ENCODE peak calls at places on chromosome 3, in six cellular contexts. One of them, this sample, is unnamed.
A peak's percentile ranks its signal among the peaks of the same experiment; 100 is the strongest.

GRCh38 chr3:167929937-167930336 is 165.8 kb downstream of the GOLIM4 start:
- ATAC-seq in A549: no peak
- ATAC-seq in upper lobe of left lung: no peak
- ATAC-seq in K562: no peak
- ATAC-seq in GM12878: peak; percentile 29
- ATAC-seq in HepG2: peak; percentile 89
- ATAC-seq in this sample: no peak

GRCh38 chr3:48679416-48680380 is 6.0 kb downstream of the NCKIPSD start:
- ATAC-seq in K562: no peak
- ATAC-seq in GM12878: peak; percentile 86
- ATAC-seq in HepG2: no peak
- ATAC-seq in A549: peak; percentile 31
- ATAC-seq in upper lobe of left lung: no peak
- ATAC-seq in this sample: no peak

GRCh38 chr3:67699877-67700276 is 45.5 kb upstream of the SUCLG2 start:
- ATAC-seq in GM12878: no peak
- ATAC-seq in K562: no peak
- ATAC-seq in upper lobe of left lung: no peak
- ATAC-seq in A549: no peak
- ATAC-seq in HepG2: no peak
- ATAC-seq in this sample: no peak

GRCh38 chr3:186670148-186670547 is 4.3 kb downstream of the HRG start:
- ATAC-seq in A549: no peak
- ATAC-seq in K562: no peak
- ATAC-seq in HepG2: no peak
- ATAC-seq in GM12878: no peak
- ATAC-seq in upper lobe of left lung: no peak
- ATAC-seq in this sample: no peak

GRCh38 chr3:191051037-191051436 is 148.0 kb upstream of the OSTN start:
- ATAC-seq in GM12878: peak; percentile 76
- ATAC-seq in upper lobe of left lung: peak; percentile 52
- ATAC-seq in K562: no peak
- ATAC-seq in A549: peak; percentile 47
- ATAC-seq in HepG2: peak; percentile 55
- ATAC-seq in this sample: no peak

GRCh38 chr3:195040094-195040493 is 230.9 kb downstream of the XXYLT1 start:
- ATAC-seq in upper lobe of left lung: peak; percentile 64
- ATAC-seq in A549: no peak
- ATAC-seq in K562: no peak
- ATAC-seq in GM12878: peak; percentile 53
- ATAC-seq in HepG2: no peak
- ATAC-seq in this sample: no peak

GRCh38 chr3:130849111-130849552 is 44.8 kb upstream of the ATP2C1 start:
- ATAC-seq in GM12878: peak; percentile 14
- ATAC-seq in HepG2: no peak
- ATAC-seq in K562: peak; percentile 19
- ATAC-seq in A549: no peak
- ATAC-seq in upper lobe of left lung: peak; percentile 18
- ATAC-seq in this sample: no peak

GRCh38 chr3:194135806-194136518 is at the start of gene HES1:
- ATAC-seq in HepG2: peak; percentile 45
- ATAC-seq in K562: peak; percentile 65
- ATAC-seq in A549: peak; percentile 51
- ATAC-seq in upper lobe of left lung: peak; percentile 78
- ATAC-seq in GM12878: peak; percentile 43
- ATAC-seq in this sample: peak; percentile 75

GRCh38 chr3:107880702-107881101 is 210.1 kb downstream of the CD47 start:
- ATAC-seq in upper lobe of left lung: no peak
- ATAC-seq in GM12878: no peak
- ATAC-seq in K562: no peak
- ATAC-seq in A549: no peak
- ATAC-seq in HepG2: no peak
- ATAC-seq in this sample: no peak

DNA sequence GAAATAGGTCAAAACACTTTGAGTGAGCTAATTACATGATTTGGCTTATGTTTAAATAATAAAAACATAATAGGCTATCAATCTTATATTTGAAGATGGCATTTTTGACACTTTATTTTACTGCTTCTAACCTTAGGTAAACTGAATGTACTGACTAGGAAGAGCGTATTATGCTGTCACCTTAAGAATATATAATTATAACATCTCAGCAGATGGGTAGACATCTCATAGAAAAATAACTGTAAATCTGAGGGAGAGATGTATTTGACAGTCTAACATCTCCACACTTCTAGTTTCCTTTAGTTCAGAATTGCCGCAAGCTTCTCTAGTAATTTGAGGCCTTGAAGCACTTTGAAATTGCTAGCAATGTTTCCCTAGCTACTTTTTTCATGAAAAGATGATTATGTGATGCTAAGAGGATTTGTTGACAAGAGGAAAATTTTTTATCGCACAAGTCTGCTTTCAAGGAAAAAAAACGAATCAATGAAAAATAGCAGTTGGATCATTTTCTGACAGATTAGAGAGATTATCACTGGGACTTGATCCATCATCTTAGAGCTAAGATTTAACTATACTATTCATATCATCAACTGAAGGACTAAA is 238.2 kb upstream of the NAALADL2 start:
- ATAC-seq in upper lobe of left lung: no peak
- ATAC-seq in A549: no peak
- ATAC-seq in K562: no peak
- ATAC-seq in GM12878: no peak
- ATAC-seq in HepG2: no peak
- ATAC-seq in this sample: no peak
- TF ChIP-seq EP300 in upper lobe of left lung: no peak
- TF ChIP-seq EP300 in A549: no peak
- TF ChIP-seq EP300 in K562: no peak
- TF ChIP-seq EP300 in GM12878: no peak
- TF ChIP-seq EP300 in HepG2: no peak
- TF ChIP-seq EP300 in this sample: no peak

GRCh38 chr3:42844815-42845214 is 30.9 kb downstream of the CYP8B1 start:
- ATAC-seq in K562: no peak
- ATAC-seq in A549: no peak
- ATAC-seq in GM12878: no peak
- ATAC-seq in HepG2: no peak
- ATAC-seq in upper lobe of left lung: no peak
- ATAC-seq in this sample: no peak

GRCh38 chr3:42850263-42850662 is 25.4 kb downstream of the CYP8B1 start:
- ATAC-seq in K562: no peak
- ATAC-seq in upper lobe of left lung: no peak
- ATAC-seq in GM12878: no peak
- ATAC-seq in HepG2: no peak
- ATAC-seq in A549: no peak
- ATAC-seq in this sample: no peak

GRCh38 chr3:42849017-42849416 is 26.7 kb downstream of the CYP8B1 start:
- ATAC-seq in upper lobe of left lung: no peak
- ATAC-seq in HepG2: no peak
- ATAC-seq in A549: no peak
- ATAC-seq in GM12878: no peak
- ATAC-seq in K562: no peak
- ATAC-seq in this sample: no peak

GRCh38 chr3:42846682-42847522 is 28.8 kb downstream of the CYP8B1 start:
- ATAC-seq in K562: peak; percentile 83
- ATAC-seq in GM12878: peak; percentile 95
- ATAC-seq in A549: no peak
- ATAC-seq in upper lobe of left lung: peak; percentile 47
- ATAC-seq in HepG2: peak; percentile 86
- ATAC-seq in this sample: no peak

GRCh38 chr3:42847731-42848130 is 27.9 kb downstream of the CYP8B1 start:
- ATAC-seq in upper lobe of left lung: peak; percentile 23
- ATAC-seq in K562: no peak
- ATAC-seq in GM12878: peak; percentile 24
- ATAC-seq in HepG2: no peak
- ATAC-seq in A549: no peak
- ATAC-seq in this sample: peak; percentile 28
- TF ChIP-seq EP300 in upper lobe of left lung: no peak
- TF ChIP-seq EP300 in K562: no peak
- TF ChIP-seq EP300 in GM12878: no peak
- TF ChIP-seq EP300 in HepG2: no peak
- TF ChIP-seq EP300 in A549: no peak
- TF ChIP-seq EP300 in this sample: no peak

DNA sequence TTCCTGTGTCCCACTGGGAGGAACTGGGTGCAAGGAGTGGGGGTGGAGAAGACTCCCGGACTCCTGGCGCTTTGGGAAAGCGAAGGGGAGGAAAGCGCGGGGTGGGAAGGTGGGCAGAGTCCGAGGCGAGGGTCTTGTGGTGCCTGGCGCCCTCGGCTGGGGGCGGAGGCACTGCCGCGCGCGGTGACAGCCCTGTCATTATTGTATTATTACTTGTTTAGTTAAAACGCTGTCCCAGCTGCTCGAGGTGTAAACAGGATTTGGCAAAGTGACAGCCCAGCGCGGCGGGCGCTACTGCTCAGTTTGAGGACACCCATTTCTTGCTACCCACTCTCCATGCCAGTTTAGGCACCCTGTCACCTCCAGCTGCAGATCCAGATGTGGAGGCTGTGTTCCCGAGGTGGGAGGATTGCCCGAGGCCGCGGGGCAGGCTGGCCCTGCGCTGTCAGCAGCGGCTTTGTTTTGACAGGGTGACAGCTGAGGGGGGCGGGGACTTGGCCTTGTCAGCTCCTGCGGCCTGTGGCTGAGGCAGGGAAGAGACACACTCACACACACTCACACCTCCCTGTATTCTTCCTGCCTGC is 1.0 kb downstream of the KAT2B start:
- ATAC-seq in upper lobe of left lung: peak; percentile 83
- ATAC-seq in K562: peak; percentile 83
- ATAC-seq in GM12878: peak; percentile 73
- ATAC-seq in A549: peak; percentile 35
- ATAC-seq in HepG2: peak; percentile 88
- ATAC-seq in this sample: peak; percentile 37
- TF ChIP-seq EP300 in upper lobe of left lung: no peak
- TF ChIP-seq EP300 in K562: no peak
- TF ChIP-seq EP300 in GM12878: no peak
- TF ChIP-seq EP300 in A549: no peak
- TF ChIP-seq EP300 in HepG2: no peak
- TF ChIP-seq EP300 in this sample: no peak

DNA sequence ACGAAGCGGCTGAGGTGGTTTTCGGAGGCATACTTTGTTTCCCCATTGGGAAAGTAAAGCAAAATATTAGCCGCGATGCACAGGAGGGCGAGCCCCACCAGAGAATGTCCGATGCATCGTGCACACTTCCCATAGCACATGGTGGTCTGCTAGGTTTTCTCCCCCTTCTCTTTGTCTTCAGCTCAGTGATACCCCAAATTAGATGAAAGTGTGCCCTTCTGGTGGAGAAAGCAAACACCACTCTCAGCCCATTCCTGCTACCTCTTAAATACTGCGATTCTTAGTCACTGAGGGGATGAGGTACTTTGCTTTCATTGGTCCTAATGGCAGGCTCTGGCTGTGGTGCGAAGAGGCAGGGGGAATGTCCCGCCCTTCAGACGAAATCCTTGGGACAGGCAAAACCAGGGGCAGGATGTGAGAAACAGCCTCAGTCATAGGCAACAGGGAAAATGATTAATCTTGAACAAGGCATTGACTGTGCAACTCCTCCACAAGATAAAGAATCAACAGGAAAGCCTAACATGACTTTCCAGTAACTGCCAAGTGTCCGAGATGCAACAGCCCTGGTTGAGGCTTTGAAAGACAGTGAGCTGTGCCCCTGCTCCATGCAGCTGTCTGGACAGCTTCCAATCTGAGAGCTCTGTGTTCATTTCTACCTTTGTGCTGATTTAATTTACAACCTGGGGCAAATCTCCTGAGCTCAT is at the start of gene TM4SF1:
- ATAC-seq in GM12878: no peak
- ATAC-seq in HepG2: peak; percentile 91
- ATAC-seq in A549: peak; percentile 92
- ATAC-seq in upper lobe of left lung: peak; percentile 90
- ATAC-seq in K562: no peak
- ATAC-seq in this sample: peak; percentile 78
- TF ChIP-seq EP300 in GM12878: no peak
- TF ChIP-seq EP300 in HepG2: peak; percentile 73
- TF ChIP-seq EP300 in A549: no peak
- TF ChIP-seq EP300 in upper lobe of left lung: peak; percentile 11
- TF ChIP-seq EP300 in K562: no peak
- TF ChIP-seq EP300 in this sample: no peak

DNA sequence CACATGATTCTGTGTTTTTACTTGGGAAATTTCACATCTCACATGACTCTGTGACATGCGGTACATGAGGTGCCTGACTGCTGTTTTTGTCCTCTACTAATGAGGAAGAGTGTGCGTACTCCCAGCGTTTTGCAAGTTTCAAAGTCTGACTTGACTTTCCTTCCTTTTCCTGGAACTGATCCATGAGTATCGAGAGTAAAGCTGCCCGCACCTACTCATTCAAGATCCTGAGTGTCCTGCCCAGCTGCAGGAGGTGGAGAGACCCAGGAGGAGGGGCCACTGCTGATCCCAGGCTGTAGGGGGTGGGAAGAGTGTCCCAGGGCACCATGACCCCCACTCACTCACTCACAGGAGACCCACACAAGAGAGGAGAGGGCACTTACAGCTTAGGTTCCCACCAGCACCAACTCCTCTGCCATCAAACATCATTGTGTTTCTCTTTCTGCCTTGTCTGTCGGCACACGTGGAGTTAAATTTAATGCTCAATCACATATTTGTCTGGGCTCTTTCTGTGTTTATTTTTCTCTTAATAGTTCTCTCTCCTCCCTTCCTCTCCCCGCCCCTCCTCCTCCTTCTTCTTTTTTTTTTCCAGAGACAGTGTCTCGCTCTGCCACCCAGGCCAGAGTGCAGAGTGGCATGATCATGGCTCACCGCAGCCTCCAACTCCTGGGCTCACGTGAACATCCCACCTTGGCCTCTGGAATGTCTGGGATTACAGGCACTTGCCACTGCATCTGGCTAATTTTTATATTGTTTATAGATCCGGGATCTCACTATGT is 1.4 kb downstream of the CCR5AS start:
- ATAC-seq in A549: no peak
- ATAC-seq in GM12878: no peak
- ATAC-seq in upper lobe of left lung: peak; percentile 62
- ATAC-seq in K562: no peak
- ATAC-seq in HepG2: no peak
- ATAC-seq in this sample: peak; percentile 64
- TF ChIP-seq EP300 in A549: no peak
- TF ChIP-seq EP300 in GM12878: no peak
- TF ChIP-seq EP300 in upper lobe of left lung: peak; percentile 34
- TF ChIP-seq EP300 in K562: no peak
- TF ChIP-seq EP300 in HepG2: no peak
- TF ChIP-seq EP300 in this sample: no peak

DNA sequence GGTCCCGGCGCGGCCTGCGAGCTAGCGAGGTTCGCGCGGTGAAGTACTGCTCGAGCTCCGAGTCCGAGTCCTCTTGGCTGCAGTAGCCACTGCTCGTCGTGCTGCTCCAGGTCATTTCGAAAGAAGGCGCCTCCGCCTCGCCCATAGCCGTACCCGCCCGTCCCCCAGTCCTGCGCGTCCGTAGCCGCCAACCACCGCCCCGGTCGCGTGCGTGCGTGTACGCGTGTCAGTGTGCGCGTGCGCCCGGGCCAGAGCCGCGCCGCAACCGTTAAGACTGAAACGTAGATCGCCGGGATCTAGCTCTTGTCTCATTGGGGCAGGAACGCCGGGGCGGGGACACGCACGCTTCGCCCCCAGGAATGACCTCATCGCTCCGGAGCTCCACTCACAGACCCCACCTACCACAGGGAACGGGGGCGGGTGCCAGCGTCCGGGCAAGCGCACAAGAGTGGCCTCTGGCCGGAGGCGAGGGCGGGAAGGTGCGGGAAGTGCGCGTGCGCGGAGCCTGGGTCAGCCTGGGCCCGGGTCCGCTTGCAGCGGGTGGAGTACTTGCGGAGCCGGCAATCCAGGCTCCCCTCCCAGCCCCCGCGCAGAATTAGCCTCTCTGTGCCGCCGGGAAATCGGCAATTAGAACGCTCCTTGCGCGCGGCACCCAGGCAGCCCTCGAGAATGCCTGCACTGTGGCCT is 3.3 kb downstream of the RASSF1 start:
- ATAC-seq in GM12878: peak; percentile 83
- ATAC-seq in upper lobe of left lung: peak; percentile 93
- ATAC-seq in K562: peak; percentile 86
- ATAC-seq in HepG2: peak; percentile 89
- ATAC-seq in A549: peak; percentile 91
- ATAC-seq in this sample: peak; percentile 91
- TF ChIP-seq EP300 in GM12878: no peak
- TF ChIP-seq EP300 in upper lobe of left lung: no peak
- TF ChIP-seq EP300 in K562: peak; percentile 17
- TF ChIP-seq EP300 in HepG2: no peak
- TF ChIP-seq EP300 in A549: no peak
- TF ChIP-seq EP300 in this sample: no peak

This sample was measured in gastroesophageal sphincter.